ENCODE peak calls at places on chromosomes 12 and 14, in seven cellular contexts. G is heart right ventricle, C is astrocyte of the spinal cord, I is GM12865, Z is psoas muscle, N is fibroblast of the aortic adventitia, J is cardiac fibroblast. M is an unnamed sample.

GRCh38 chr14:28344381-28344780 is 422.2 kb upstream of the FOXG1 start:
- DNase-seq in G (no peak), C (peak), I (no peak), Z (no peak), N (peak), J (peak), M (no peak)

GRCh38 chr14:70718383-70719123 is 76.8 kb downstream of the TTC9 start:
- DNase-seq in G (no peak), C (no peak), I (no peak), Z (no peak), N (no peak), J (no peak), M (no peak)

GRCh38 chr12:107884769-107885694 is 110.5 kb downstream of the ASCL4 start:
- DNase-seq in G (peak), C (peak), I (peak), Z (peak), N (peak), J (peak), M (peak)

GRCh38 chr12:89707623-89707991 is 1.0 kb downstream of the ATP2B1 start:
- DNase-seq in G (peak), C (no peak), I (peak), Z (peak), N (no peak), J (no peak), M (peak)

GRCh38 chr12:27751386-27752047 is 28.5 kb upstream of the KLHL42 start:
- DNase-seq in G (no peak), C (no peak), I (no peak), Z (no peak), N (no peak), J (no peak), M (no peak)

GRCh38 chr12:119613319-119613936 is 19.9 kb downstream of the TMEM233 start:
- DNase-seq in G (no peak), C (no peak), I (no peak), Z (no peak), N (peak), J (peak), M (no peak)

GRCh38 chr12:91204416-91204815 is 21.8 kb upstream of the DCN start:
- DNase-seq in G (no peak), C (no peak), I (no peak), Z (no peak), N (no peak), J (no peak), M (no peak)

GRCh38 chr14:70350078-70350477 is 9.4 kb downstream of the COX16 start:
- DNase-seq in G (no peak), C (no peak), I (no peak), Z (no peak), N (no peak), J (no peak), M (no peak)

GRCh38 chr12:14638066-14638465 is 58.3 kb downstream of the GUCY2C start:
- DNase-seq in G (no peak), C (no peak), I (no peak), Z (no peak), N (no peak), J (no peak), M (no peak)

GRCh38 chr12:87930652-87931051 is 98.5 kb downstream of the C12orf50 start:
- DNase-seq in G (no peak), C (no peak), I (no peak), Z (no peak), N (no peak), J (no peak), M (no peak)

GRCh38 chr12:89684131-89684530 is 24.5 kb downstream of the ATP2B1 start:
- DNase-seq in G (no peak), C (no peak), I (no peak), Z (no peak), N (no peak), J (no peak), M (no peak)

GRCh38 chr14:97350894-97351713 is 553.9 kb downstream of the VRK1 start:
- DNase-seq in G (no peak), C (no peak), I (peak), Z (no peak), N (no peak), J (no peak), M (no peak)

GRCh38 chr12:85821759-85822158 is 14.4 kb downstream of the RASSF9 start:
- DNase-seq in G (no peak), C (peak), I (no peak), Z (no peak), N (no peak), J (no peak), M (no peak)

GRCh38 chr14:90810808-90811207 is 5.4 kb downstream of the TTC7B start:
- DNase-seq in G (no peak), C (no peak), I (no peak), Z (no peak), N (no peak), J (no peak), M (no peak)

GRCh38 chr14:92923744-92924103 is 774 bp downstream of the CHGA start:
- DNase-seq in G (no peak), C (no peak), I (no peak), Z (no peak), N (no peak), J (no peak), M (no peak)

GRCh38 chr12:51901121-51901812 is 6.0 kb upstream of the ACVRL1 start:
- DNase-seq in G (no peak), C (no peak), I (no peak), Z (no peak), N (no peak), J (no peak), M (no peak)

GRCh38 chr12:108637222-108637621 is 3.5 kb upstream of the SELPLG start:
- DNase-seq in G (no peak), C (no peak), I (no peak), Z (no peak), N (no peak), J (no peak), M (no peak)

GRCh38 chr12:58919271-58920101 is 818 bp downstream of the LRIG3 start:
- DNase-seq in G (peak), C (peak), I (peak), Z (no peak), N (peak), J (peak), M (peak)

GRCh38 chr14:57692671-57693070 is 173.2 kb downstream of the SLC35F4 start:
- DNase-seq in G (no peak), C (peak), I (peak), Z (no peak), N (peak), J (peak), M (peak)
- TF ChIP-seq CTCF in G (peak), C (peak), I (peak), Z (no peak), N (peak), J (peak), M (peak)

GRCh38 chr14:65168840-65169239 is 66.5 kb upstream of the MAX start:
- DNase-seq in G (no peak), C (no peak), I (peak), Z (no peak), N (peak), J (peak), M (peak)
- H3K4me3 ChIP-seq in G (no peak), C (no peak), I (no peak), Z (no peak), N (no peak), J (no peak), M (no peak)

DNA sequence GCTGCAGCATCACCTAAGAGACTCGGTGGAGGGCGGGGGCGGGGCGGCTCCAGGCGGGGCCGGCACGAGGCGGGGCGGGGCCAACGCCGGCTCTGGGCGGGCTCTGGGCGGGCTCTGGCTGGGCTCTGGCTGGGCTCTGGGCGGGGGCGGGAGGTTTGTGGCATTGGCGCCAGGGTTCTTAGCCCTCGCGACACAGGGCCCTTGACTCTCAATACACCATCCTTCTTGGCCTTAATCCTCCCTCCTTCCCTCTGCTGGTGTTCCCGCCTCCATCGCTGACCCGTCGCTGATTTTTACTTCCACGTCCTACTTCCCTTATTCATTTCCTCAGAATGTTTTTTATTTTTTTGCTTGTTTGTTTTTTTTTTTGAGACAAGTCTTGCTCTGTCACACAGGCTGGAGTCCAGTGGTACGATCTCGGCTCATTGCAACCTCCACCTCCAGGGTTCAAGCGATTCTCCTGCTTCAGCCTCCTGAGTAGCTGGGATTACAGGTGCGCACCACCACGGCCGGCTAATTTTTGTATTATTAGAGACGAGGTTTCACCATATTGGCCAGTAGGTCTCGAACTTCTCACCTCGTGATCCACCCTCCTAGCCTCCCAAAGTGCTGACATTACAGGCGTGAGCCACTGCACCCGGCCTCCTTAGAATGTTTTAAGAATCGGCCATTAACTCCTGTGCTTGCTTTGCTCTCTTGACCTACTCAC is at the start of gene BLTP3B:
- DNase-seq in G (peak), C (peak), I (peak), Z (peak), N (peak), J (peak), M (peak)
- TF ChIP-seq CTCF in G (no peak), C (no peak), I (no peak), Z (no peak), N (no peak), J (no peak), M (no peak)

GRCh38 chr12:5797661-5798060 is 147.4 kb downstream of the ANO2 start:
- DNase-seq in G (no peak), C (no peak), I (no peak), Z (no peak), N (no peak), J (no peak), M (no peak)

GRCh38 chr12:5794156-5794555 is 150.9 kb downstream of the ANO2 start:
- DNase-seq in G (no peak), C (no peak), I (no peak), Z (no peak), N (no peak), J (no peak), M (no peak)

GRCh38 chr12:5798242-5799015 is 146.6 kb downstream of the ANO2 start:
- DNase-seq in G (no peak), C (no peak), I (no peak), Z (no peak), N (no peak), J (no peak), M (no peak)

GRCh38 chr12:5792350-5792749 is 152.7 kb downstream of the ANO2 start:
- DNase-seq in G (no peak), C (no peak), I (no peak), Z (no peak), N (no peak), J (no peak), M (no peak)

GRCh38 chr12:5796171-5797091 is 148.6 kb downstream of the ANO2 start:
- DNase-seq in G (no peak), C (no peak), I (peak), Z (no peak), N (no peak), J (no peak), M (no peak)
- H3K4me3 ChIP-seq in G (no peak), C (no peak), I (no peak), Z (no peak), N (no peak), J (no peak), M (no peak)

GRCh38 chr12:48969847-48970701 is 1.5 kb downstream of the WNT10B start:
- DNase-seq in G (no peak), C (no peak), I (no peak), Z (no peak), N (no peak), J (no peak), M (no peak)
- TF ChIP-seq CTCF in G (peak), C (peak), I (no peak), Z (no peak), N (no peak), J (no peak), M (no peak)

GRCh38 chr12:127728729-127729128 is 538.2 kb upstream of the TMEM132C start:
- DNase-seq in G (no peak), C (no peak), I (no peak), Z (no peak), N (no peak), J (no peak), M (no peak)
- H3K4me3 ChIP-seq in G (no peak), C (no peak), I (no peak), Z (no peak), N (no peak), J (no peak), M (no peak)

GRCh38 chr14:101591582-101591981 is 30.3 kb downstream of the DIO3 start:
- DNase-seq in G (no peak), C (no peak), I (no peak), Z (no peak), N (no peak), J (no peak), M (no peak)

GRCh38 chr14:101594511-101595148 is 33.3 kb downstream of the DIO3 start:
- DNase-seq in G (no peak), C (no peak), I (no peak), Z (no peak), N (no peak), J (no peak), M (no peak)

GRCh38 chr14:101595349-101595748 is 34.1 kb downstream of the DIO3 start:
- DNase-seq in G (no peak), C (no peak), I (no peak), Z (no peak), N (no peak), J (no peak), M (no peak)

GRCh38 chr14:101591121-101591520 is 29.8 kb downstream of the DIO3 start:
- DNase-seq in G (no peak), C (no peak), I (no peak), Z (no peak), N (no peak), J (no peak), M (no peak)

GRCh38 chr14:101593411-101594181 is 32.3 kb downstream of the DIO3 start:
- DNase-seq in G (no peak), C (no peak), I (no peak), Z (no peak), N (no peak), J (no peak), M (no peak)
- TF ChIP-seq CTCF in G (no peak), C (no peak), I (no peak), Z (no peak), N (no peak), J (no peak), M (no peak)

DNA sequence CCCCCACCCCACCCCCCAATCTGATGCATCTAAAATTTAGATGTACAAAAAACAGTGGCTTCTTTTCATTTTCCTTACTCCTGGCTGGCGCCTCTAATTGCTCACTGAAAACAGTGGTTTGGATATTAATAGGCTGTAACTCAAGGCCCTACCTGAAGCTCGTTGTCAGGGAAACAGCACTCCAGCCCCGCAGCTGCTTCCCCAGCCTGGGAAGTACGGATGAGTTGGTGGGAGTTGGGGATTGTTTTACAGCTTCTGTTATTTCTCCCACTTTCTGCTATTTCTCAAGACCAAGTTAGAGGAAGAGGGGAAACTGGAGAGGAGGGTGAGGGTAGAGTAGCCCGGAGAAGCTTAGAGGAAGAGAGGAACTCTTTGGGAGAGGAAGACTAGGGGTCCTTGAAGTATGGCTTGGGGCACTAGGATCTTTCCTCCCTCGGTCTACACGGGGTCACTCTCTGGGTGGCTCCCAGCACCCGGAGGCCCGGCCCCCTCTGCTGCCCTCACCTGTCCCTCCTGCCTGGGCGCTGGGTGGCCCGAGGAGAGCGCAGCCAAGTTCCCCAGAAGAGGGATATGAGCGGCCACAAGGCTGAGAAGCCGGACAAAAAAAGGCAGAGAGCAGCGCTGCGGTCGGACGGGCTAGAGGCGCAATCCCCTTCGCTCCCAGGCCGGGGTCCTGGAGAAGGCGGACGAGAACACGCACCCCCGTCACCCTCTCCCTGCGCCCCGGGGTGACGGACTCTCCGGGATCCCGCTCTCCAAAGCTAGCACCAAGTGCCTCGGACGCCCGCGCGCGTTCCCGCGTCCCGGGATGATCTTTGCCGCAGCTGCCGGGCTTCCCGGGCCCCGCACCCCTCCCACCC is 702 bp downstream of the SPTB start:
- DNase-seq in G (peak), C (no peak), I (no peak), Z (peak), N (no peak), J (no peak), M (no peak)
- H3K4me3 ChIP-seq in G (peak), C (no peak), I (no peak), Z (peak), N (no peak), J (no peak), M (no peak)

DNA sequence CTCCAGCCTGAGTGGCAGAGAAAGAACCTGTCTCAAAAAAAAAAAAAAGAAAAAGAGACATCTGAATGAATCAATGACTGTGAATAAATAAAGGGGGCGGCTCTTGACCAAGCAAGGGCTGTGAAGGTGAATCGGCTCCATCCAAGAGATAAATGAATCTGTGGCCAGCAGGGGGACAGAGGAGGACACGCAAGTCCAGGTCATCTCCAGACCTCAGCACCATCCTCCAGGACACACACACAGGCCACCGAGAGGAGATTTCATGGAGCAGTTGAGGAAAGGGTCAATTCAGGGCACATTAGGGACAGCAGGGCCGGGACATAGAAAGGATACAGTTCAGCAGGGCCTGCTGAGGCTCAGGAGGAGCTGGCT is 21.6 kb downstream of the TRPV4 start:
- DNase-seq in G (no peak), C (no peak), I (no peak), Z (no peak), N (no peak), J (no peak), M (no peak)
- TF ChIP-seq CTCF in G (no peak), C (no peak), I (no peak), Z (no peak), N (no peak), J (peak), M (no peak)

M was measured in fibroblast of villous mesenchyme.